ENCODE peak calls at places on chromosomes 16 and 17, in nine cellular contexts. G, J, F, U, X, S, N, P and A are unnamed samples. For H3K4me1, the result is how much of the 10 kb centered on the place peaks cover.

GRCh38 chr16:88817785-88818609 is 6.3 kb upstream of the APRT start:
- DNase-seq in S (no peak), N (no peak), X (no peak), P (no peak), U (no peak), G (no peak), J (no peak), F (no peak), A (no peak)

GRCh38 chr17:35865412-35866355 is 3.0 kb downstream of the HEATR9 start:
- DNase-seq in P (no peak), F (no peak), X (no peak), G (no peak), U (no peak), S (no peak), J (no peak), N (peak), A (no peak)

GRCh38 chr17:55887531-55887930 is 136.7 kb downstream of the PCTP start:
- DNase-seq in G (no peak), X (no peak), F (no peak), S (no peak), U (no peak), N (no peak), P (no peak), J (no peak), A (no peak)

GRCh38 chr16:57252148-57252721 is 7.2 kb downstream of the ARL2BP start:
- DNase-seq in N (no peak), G (no peak), X (peak), U (peak), F (no peak), S (peak), J (no peak), P (no peak), A (peak)

GRCh38 chr16:635573-636205 is 416 bp downstream of the METTL26 start:
- DNase-seq in J (no peak), G (no peak), N (no peak), S (no peak), X (no peak), U (peak), F (peak), P (no peak), A (no peak)

GRCh38 chr16:927931-928330 is 42.9 kb downstream of the LMF1 start:
- DNase-seq in U (peak), J (no peak), F (no peak), N (no peak), P (no peak), X (no peak), S (no peak), G (no peak), A (no peak)

GRCh38 chr17:56824503-56824902 is 9.2 kb downstream of the C17orf67 start:
- DNase-seq in F (no peak), S (no peak), N (peak), P (no peak), X (no peak), J (no peak), G (no peak), U (no peak), A (no peak)

GRCh38 chr17:49114703-49115102 is 17.9 kb upstream of the B4GALNT2 start:
- DNase-seq in U (no peak), X (no peak), J (no peak), P (no peak), G (no peak), S (no peak), N (no peak), F (no peak), A (no peak)

GRCh38 chr17:2192367-2193028 is 111.1 kb downstream of the SMG6 start:
- DNase-seq in X (no peak), P (peak), F (peak), N (peak), S (no peak), U (no peak), J (no peak), G (no peak), A (no peak)

GRCh38 chr17:63974594-63975192 is 2.0 kb upstream of the SCN4A start:
- DNase-seq in X (no peak), U (no peak), N (no peak), J (no peak), S (no peak), F (no peak), P (peak), G (no peak), A (no peak)

GRCh38 chr17:3913531-3914318 is 2.5 kb downstream of the P2RX1 start:
- DNase-seq in J (peak), N (peak), U (peak), X (peak), P (peak), G (peak), S (peak), F (peak), A (peak)

GRCh38 chr16:49700928-49701685 is 154.8 kb downstream of the ZNF423 start:
- DNase-seq in U (no peak), F (no peak), X (no peak), P (no peak), G (no peak), J (no peak), N (peak), S (no peak), A (no peak)

GRCh38 chr16:68737730-68738590 is 868 bp downstream of the CDH1 start:
- DNase-seq in U (peak), N (no peak), S (peak), G (no peak), J (peak), F (peak), X (peak), P (no peak), A (peak)

GRCh38 chr16:55240933-55241332 is 83.1 kb upstream of the IRX6 start:
- DNase-seq in J (no peak), N (no peak), X (no peak), G (no peak), S (no peak), F (no peak), P (no peak), U (no peak), A (no peak)

GRCh38 chr16:51402785-51403184 is 251.7 kb upstream of the SALL1 start:
- DNase-seq in F (no peak), J (no peak), X (no peak), U (peak), N (no peak), P (no peak), S (no peak), G (no peak), A (no peak)

GRCh38 chr17:38730526-38731379 is 612 bp downstream of the CISD3 start:
- DNase-seq in G (peak), N (peak), F (peak), U (peak), P (peak), J (peak), X (peak), S (peak), A (peak)

GRCh38 chr17:80192268-80192667 is 22.4 kb downstream of the CARD14 start:
- DNase-seq in S (no peak), P (no peak), F (no peak), J (no peak), N (no peak), U (no peak), G (no peak), X (no peak), A (no peak)

GRCh38 chr16:10388987-10389386 is 3.1 kb downstream of the ATF7IP2 start:
- DNase-seq in J (no peak), G (no peak), X (no peak), P (no peak), N (no peak), F (no peak), U (no peak), S (no peak), A (no peak)

GRCh38 chr16:47815655-47816054 is 340.1 kb downstream of the ABCC12 start:
- DNase-seq in S (no peak), F (no peak), U (no peak), X (no peak), G (no peak), J (no peak), P (no peak), N (no peak), A (no peak)

GRCh38 chr17:17696871-17697633 is 15.8 kb downstream of the RAI1 start:
- DNase-seq in N (no peak), J (no peak), S (no peak), P (no peak), G (peak), U (no peak), X (no peak), F (no peak), A (no peak)

GRCh38 chr17:74337834-74338500 is 11.9 kb downstream of the KIF19 start:
- DNase-seq in N (no peak), X (no peak), U (no peak), G (no peak), J (no peak), P (no peak), S (no peak), F (no peak), A (no peak)

GRCh38 chr17:30921544-30922196 is at the start of gene ADAP2:
- DNase-seq in N (no peak), U (peak), P (peak), G (peak), J (peak), X (peak), S (peak), F (peak), A (peak)

GRCh38 chr16:527015-527903 is at the start of gene CAPN15:
- DNase-seq in F (peak), G (peak), N (peak), P (peak), X (peak), S (peak), J (peak), U (peak), A (peak)

GRCh38 chr17:55421179-55421934 is at the start of gene MMD:
- DNase-seq in G (no peak), J (peak), N (no peak), X (peak), P (peak), F (peak), U (peak), S (peak), A (no peak)

GRCh38 chr17:3043737-3044365 is 19.6 kb downstream of the OR1D5 start:
- DNase-seq in N (peak), J (peak), G (no peak), U (no peak), F (no peak), P (no peak), X (no peak), S (no peak), A (peak)

GRCh38 chr16:72091217-72091616 is 2.2 kb downstream of the TXNL4B start:
- DNase-seq in S (peak), F (no peak), U (no peak), X (no peak), G (no peak), P (no peak), J (no peak), N (no peak), A (no peak)

GRCh38 chr17:71342726-71343125 is 778.1 kb upstream of the SOX9 start:
- DNase-seq in J (no peak), P (no peak), S (no peak), F (no peak), N (no peak), G (no peak), X (no peak), U (no peak), A (no peak)

GRCh38 chr17:27157297-27157696 is 136.6 kb upstream of the WSB1 start:
- DNase-seq in X (no peak), S (no peak), U (no peak), P (no peak), F (no peak), G (no peak), J (no peak), N (no peak), A (no peak)

GRCh38 chr16:12178251-12178990 is 201.9 kb downstream of the SNX29 start:
- DNase-seq in G (peak), X (no peak), F (peak), N (peak), J (no peak), P (peak), S (no peak), U (no peak), A (no peak)

GRCh38 chr17:17495448-17496188 is 577 bp downstream of the RASD1 start:
- DNase-seq in N (peak), U (peak), X (peak), J (peak), G (no peak), F (peak), P (peak), S (peak), A (peak)

GRCh38 chr17:4950757-4951204 is at the start of gene ENO3:
- DNase-seq in X (no peak), P (peak), U (peak), G (peak), F (peak), N (no peak), S (peak), J (no peak), A (no peak)

GRCh38 chr17:78559749-78560368 is 17.3 kb downstream of the DNAH17 start:
- DNase-seq in F (peak), S (no peak), X (peak), G (no peak), J (no peak), P (no peak), U (no peak), N (no peak), A (peak)

GRCh38 chr17:52170963-52171572 is 12.6 kb upstream of the CA10 start:
- DNase-seq in G (no peak), F (peak), N (peak), P (no peak), U (no peak), S (peak), J (peak), X (no peak), A (no peak)

GRCh38 chr16:82971126-82971525 is 344.4 kb downstream of the CDH13 start:
- DNase-seq in F (no peak), X (no peak), J (no peak), N (no peak), G (no peak), S (no peak), U (no peak), P (no peak), A (no peak)

GRCh38 chr17:61251939-61252865 is 147.4 kb upstream of the TBX2 start:
- DNase-seq in X (peak), J (peak), P (peak), S (peak), G (peak), F (peak), N (no peak), U (peak), A (peak)

GRCh38 chr16:2507679-2508064 is 6.1 kb upstream of the ATP6V0C start:
- DNase-seq in N (no peak), F (no peak), X (peak), S (no peak), J (no peak), U (peak), P (peak), G (peak), A (peak)

GRCh38 chr17:80943346-80944145 is 48.1 kb upstream of the CHMP6 start:
- DNase-seq in P (no peak), U (peak), J (no peak), S (no peak), X (peak), N (no peak), F (no peak), G (no peak), A (peak)

GRCh38 chr16:78060295-78060694 is 37.9 kb downstream of the CLEC3A start:
- DNase-seq in S (no peak), G (no peak), J (no peak), N (no peak), X (no peak), U (no peak), P (no peak), F (no peak), A (no peak)
- TF ChIP-seq CTCF in S (peak), G (no peak), J (no peak), N (no peak), X (no peak), U (no peak), P (no peak), F (no peak), A (no peak)

GRCh38 chr17:59387351-59388069 is 56.1 kb downstream of the YPEL2 start:
- DNase-seq in J (no peak), X (no peak), U (no peak), F (no peak), P (no peak), N (no peak), S (peak), G (no peak), A (no peak)

GRCh38 chr17:59380474-59380873 is 49.0 kb downstream of the YPEL2 start:
- DNase-seq in P (no peak), F (no peak), U (no peak), X (no peak), G (no peak), S (no peak), J (no peak), N (no peak), A (no peak)

GRCh38 chr17:59388070-59388556 is 56.7 kb downstream of the YPEL2 start:
- DNase-seq in P (no peak), J (no peak), G (no peak), X (no peak), U (no peak), N (no peak), F (no peak), S (no peak), A (no peak)

GRCh38 chr17:59381716-59382570 is 50.5 kb downstream of the YPEL2 start:
- DNase-seq in G (peak), N (no peak), X (no peak), S (no peak), U (peak), F (peak), P (peak), J (no peak), A (no peak)

DNA sequence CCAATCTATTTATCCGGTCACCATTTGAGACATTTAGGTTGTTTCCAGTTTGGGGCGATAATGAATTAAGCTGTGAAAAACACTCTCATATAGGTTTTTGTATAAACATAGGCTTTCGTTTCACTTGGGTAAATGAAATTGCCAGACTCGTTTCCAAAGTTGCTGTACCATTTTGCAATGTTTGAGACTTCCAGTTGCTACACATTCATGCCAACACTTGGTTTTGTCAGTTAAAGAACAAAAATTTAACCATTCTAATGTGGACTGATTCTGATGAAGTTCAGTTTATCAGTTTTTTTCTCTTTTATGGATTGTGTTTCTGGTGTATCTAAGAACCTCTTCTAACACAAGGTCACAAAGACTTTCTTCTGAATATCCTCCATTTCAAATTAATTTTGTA is 52.4 kb downstream of the YPEL2 start:
- DNase-seq in J (no peak), S (no peak), P (no peak), F (no peak), N (no peak), U (no peak), X (no peak), G (no peak), A (no peak)
- H3K4me1 ChIP-seq in J (under half), S (under half), P (half or more), F (under half), N (under half), U (under half), X (under half), G (half or more), A (under half)

DNA sequence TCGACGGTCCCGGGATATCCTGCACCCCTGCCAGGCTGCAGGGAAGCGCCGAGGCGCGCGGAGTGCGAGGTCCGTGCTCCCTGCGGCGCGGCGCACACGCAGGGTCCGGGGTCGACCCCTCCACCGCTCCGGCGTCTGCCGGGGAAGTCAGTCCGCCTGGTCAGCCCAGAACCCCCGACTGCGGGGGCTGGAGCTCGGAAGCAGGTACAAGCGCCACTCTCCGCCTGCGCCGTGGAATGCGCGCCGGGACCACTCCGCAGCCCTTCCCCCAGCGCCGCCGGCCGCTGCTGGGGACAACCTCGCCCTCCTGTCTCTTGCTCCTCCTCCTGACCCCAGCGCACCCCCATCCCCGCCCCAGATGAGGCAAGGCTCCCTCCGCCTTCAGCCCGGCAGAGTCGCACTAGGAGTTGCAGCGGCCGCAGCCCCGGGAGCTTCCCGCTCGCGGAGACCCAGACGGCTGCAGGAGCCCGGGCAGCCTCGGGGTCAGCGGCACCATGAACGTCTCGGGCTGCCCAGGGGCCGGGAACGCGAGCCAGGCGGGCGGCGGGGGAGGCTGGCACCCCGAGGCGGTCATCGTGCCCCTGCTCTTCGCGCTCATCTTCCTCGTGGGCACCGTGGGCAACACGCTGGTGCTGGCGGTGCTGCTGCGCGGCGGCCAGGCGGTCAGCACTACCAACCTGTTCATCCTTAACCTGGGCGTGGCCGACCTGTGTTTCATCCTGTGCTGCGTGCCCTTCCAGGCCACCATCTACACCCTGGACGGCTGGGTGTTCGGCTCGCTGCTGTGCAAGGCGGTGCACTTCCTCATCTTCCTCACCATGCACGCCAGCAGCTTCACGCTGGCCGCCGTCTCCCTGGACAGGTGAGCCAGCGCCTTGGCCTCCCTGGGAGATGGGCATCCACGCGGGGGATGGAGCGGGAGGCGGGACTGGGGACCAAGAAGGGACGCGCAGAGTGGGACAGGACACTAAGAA is at the start of gene GALR2:
- DNase-seq in N (no peak), F (no peak), G (no peak), X (no peak), U (no peak), J (no peak), P (no peak), S (peak), A (peak)
- H3K4me3 ChIP-seq in N (peak), F (no peak), G (peak), X (peak), U (no peak), J (no peak), P (peak), S (no peak), A (no peak)

GRCh38 chr17:76383645-76384221 is 676 bp upstream of the SPHK1 start:
- DNase-seq in F (peak), U (peak), J (no peak), X (peak), N (peak), S (peak), P (peak), G (peak), A (peak)
- TF ChIP-seq CTCF in F (no peak), U (no peak), J (no peak), X (peak), N (peak), S (peak), P (peak), G (peak), A (peak)

GRCh38 chr17:28745777-28746473 is 2.1 kb downstream of the TRAF4 start:
- DNase-seq in J (no peak), S (no peak), X (peak), F (peak), G (no peak), U (peak), P (no peak), N (peak), A (peak)
- H3K4me1 ChIP-seq in J (under half), S (under half), X (half or more), F (under half), G (half or more), U (half or more), P (under half), N (under half), A (half or more)

GRCh38 chr16:66923866-66924265 is 1.5 kb downstream of the RRAD start:
- DNase-seq in J (no peak), N (no peak), G (no peak), U (no peak), S (no peak), P (no peak), F (peak), X (peak), A (no peak)

GRCh38 chr16:66921758-66922450 is 3.2 kb upstream of the CDH16 start:
- DNase-seq in P (peak), U (no peak), S (no peak), F (no peak), X (no peak), G (no peak), J (no peak), N (no peak), A (no peak)

GRCh38 chr16:66924527-66925321 is 611 bp downstream of the RRAD start:
- DNase-seq in U (no peak), S (peak), J (peak), N (no peak), F (peak), G (peak), X (peak), P (peak), A (peak)

GRCh38 chr16:66925322-66925840 is at the start of gene RRAD:
- DNase-seq in P (peak), G (peak), S (peak), J (peak), X (peak), N (no peak), F (no peak), U (no peak), A (no peak)

GRCh38 chr16:66923247-66923851 is 2.0 kb downstream of the RRAD start:
- DNase-seq in G (peak), F (no peak), S (no peak), P (peak), J (peak), X (no peak), N (peak), U (no peak), A (no peak)
- H3K4me3 ChIP-seq in G (peak), F (no peak), S (no peak), P (peak), J (no peak), X (peak), N (no peak), U (no peak), A (peak)

GRCh38 chr16:4270595-4270994 is 2.2 kb downstream of the TFAP4 start:
- DNase-seq in X (no peak), G (no peak), U (peak), S (no peak), J (no peak), P (no peak), F (no peak), N (no peak), A (no peak)
- TF ChIP-seq CTCF in X (no peak), G (no peak), U (no peak), S (no peak), J (no peak), P (no peak), F (no peak), N (no peak), A (no peak)